ENCODE peak calls at places on chromosomes 2 and 18, in ten cellular contexts. T is psoas muscle, A is Calu3, M is GM10248, V is prostate gland, E is IMR-90, W is right lobe of liver, X is choroid plexus epithelial cell, Z is OCI-LY7, U is kidney. L is an unnamed sample.

GRCh38 chr2:101089419-101089818 is 61.8 kb downstream of the TBC1D8 start:
- DNase-seq in T (no peak), A (no peak), M (peak; percentile 81), V (no peak), E (no peak), W (no peak), X (no peak), Z (no peak), U (no peak), L (peak; percentile 29)

GRCh38 chr2:43851026-43851980 is 12.5 kb downstream of the ABCG8 start:
- DNase-seq in T (no peak), A (no peak), M (peak; percentile 6), V (no peak), E (no peak), W (no peak), X (no peak), Z (no peak), U (no peak), L (no peak)

GRCh38 chr2:151334082-151334815 is 23.1 kb upstream of the TNFAIP6 start:
- DNase-seq in T (no peak), A (peak; percentile 15), M (no peak), V (no peak), E (peak; percentile 94), W (no peak), X (peak; percentile 77), Z (no peak), U (no peak), L (no peak)

GRCh38 chr2:200406379-200406778 is 99.9 kb downstream of the SPATS2L start:
- DNase-seq in T (no peak), A (no peak), M (no peak), V (no peak), E (peak; percentile 24), W (no peak), X (peak; percentile 33), Z (no peak), U (no peak), L (no peak)

GRCh38 chr18:12657048-12657848 is 659 bp downstream of the SPIRE1 start:
- DNase-seq in T (peak; percentile 69), A (peak; percentile 21), M (peak; percentile 46), V (peak; percentile 28), E (peak; percentile 48), W (peak; percentile 59), X (peak; percentile 54), Z (no peak), U (peak; percentile 82), L (peak; percentile 31)

GRCh38 chr2:62238236-62238635 is 42.3 kb downstream of the B3GNT2 start:
- DNase-seq in T (no peak), A (no peak), M (no peak), V (no peak), E (no peak), W (no peak), X (no peak), Z (no peak), U (no peak), L (no peak)

GRCh38 chr2:120421126-120421829 is 75.3 kb downstream of the INHBB start:
- DNase-seq in T (no peak), A (no peak), M (no peak), V (no peak), E (no peak), W (no peak), X (no peak), Z (no peak), U (no peak), L (no peak)

GRCh38 chr2:178025551-178026185 is 46.9 kb downstream of the PDE11A start:
- DNase-seq in T (no peak), A (no peak), M (no peak), V (no peak), E (no peak), W (no peak), X (no peak), Z (no peak), U (no peak), L (no peak)

GRCh38 chr2:222693837-222694236 is 22.4 kb downstream of the MOGAT1 start:
- DNase-seq in T (no peak), A (no peak), M (no peak), V (no peak), E (no peak), W (no peak), X (peak; percentile 61), Z (peak; percentile 33), U (no peak), L (no peak)

GRCh38 chr2:235373171-235373570 is 120.7 kb upstream of the AGAP1 start:
- DNase-seq in T (no peak), A (no peak), M (no peak), V (no peak), E (no peak), W (no peak), X (no peak), Z (no peak), U (no peak), L (no peak)

GRCh38 chr2:69168950-69169695 is 156.1 kb downstream of the ANTXR1 start:
- DNase-seq in T (no peak), A (no peak), M (no peak), V (no peak), E (no peak), W (no peak), X (no peak), Z (no peak), U (no peak), L (no peak)

GRCh38 chr2:159123786-159124185 is 155.3 kb downstream of the TANC1 start:
- DNase-seq in T (no peak), A (no peak), M (no peak), V (no peak), E (no peak), W (no peak), X (no peak), Z (no peak), U (no peak), L (no peak)

GRCh38 chr2:240400319-240401161 is 34.9 kb upstream of the GPC1 start:
- DNase-seq in T (no peak), A (no peak), M (no peak), V (no peak), E (no peak), W (no peak), X (no peak), Z (no peak), U (peak; percentile 64), L (no peak)

GRCh38 chr18:60064271-60064670 is 164.5 kb downstream of the PMAIP1 start:
- DNase-seq in T (no peak), A (no peak), M (no peak), V (no peak), E (peak; percentile 31), W (no peak), X (no peak), Z (no peak), U (no peak), L (no peak)

GRCh38 chr18:60070631-60071030 is 170.8 kb downstream of the PMAIP1 start:
- DNase-seq in T (no peak), A (no peak), M (no peak), V (no peak), E (no peak), W (no peak), X (peak; percentile 60), Z (no peak), U (no peak), L (no peak)

GRCh38 chr18:60069145-60069544 is 169.3 kb downstream of the PMAIP1 start:
- DNase-seq in T (no peak), A (no peak), M (no peak), V (no peak), E (no peak), W (no peak), X (no peak), Z (no peak), U (no peak), L (no peak)

GRCh38 chr18:60067426-60068210 is 167.8 kb downstream of the PMAIP1 start:
- DNase-seq in T (no peak), A (no peak), M (no peak), V (no peak), E (no peak), W (no peak), X (no peak), Z (no peak), U (no peak), L (no peak)

DNA sequence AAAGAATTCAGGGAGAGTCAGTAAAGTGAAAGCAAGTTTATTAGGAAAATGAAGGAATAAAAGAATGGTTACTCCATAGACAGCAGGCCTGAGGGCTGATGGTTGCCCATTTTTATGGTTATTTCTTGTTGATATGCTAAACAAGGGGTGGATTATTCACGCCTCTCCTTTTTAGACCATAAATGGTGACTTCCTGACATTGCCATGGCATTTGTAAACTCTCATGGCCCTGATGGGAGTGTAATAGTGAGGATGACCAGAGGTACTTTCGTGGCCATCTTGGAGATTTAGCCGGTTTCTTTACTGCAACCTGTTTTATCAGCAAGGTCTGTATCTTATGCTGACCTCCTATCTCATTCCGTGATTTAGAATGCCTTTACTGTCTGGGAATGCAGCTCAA is 166.8 kb downstream of the PMAIP1 start:
- DNase-seq in T (no peak), A (no peak), M (no peak), V (no peak), E (no peak), W (no peak), X (no peak), Z (no peak), U (no peak), L (no peak)
- TF ChIP-seq CTCF in T (no peak), A (no peak), M (no peak), V (no peak), E (no peak), W (no peak), X (no peak), Z (no peak), U (no peak), L (no peak)

DNA sequence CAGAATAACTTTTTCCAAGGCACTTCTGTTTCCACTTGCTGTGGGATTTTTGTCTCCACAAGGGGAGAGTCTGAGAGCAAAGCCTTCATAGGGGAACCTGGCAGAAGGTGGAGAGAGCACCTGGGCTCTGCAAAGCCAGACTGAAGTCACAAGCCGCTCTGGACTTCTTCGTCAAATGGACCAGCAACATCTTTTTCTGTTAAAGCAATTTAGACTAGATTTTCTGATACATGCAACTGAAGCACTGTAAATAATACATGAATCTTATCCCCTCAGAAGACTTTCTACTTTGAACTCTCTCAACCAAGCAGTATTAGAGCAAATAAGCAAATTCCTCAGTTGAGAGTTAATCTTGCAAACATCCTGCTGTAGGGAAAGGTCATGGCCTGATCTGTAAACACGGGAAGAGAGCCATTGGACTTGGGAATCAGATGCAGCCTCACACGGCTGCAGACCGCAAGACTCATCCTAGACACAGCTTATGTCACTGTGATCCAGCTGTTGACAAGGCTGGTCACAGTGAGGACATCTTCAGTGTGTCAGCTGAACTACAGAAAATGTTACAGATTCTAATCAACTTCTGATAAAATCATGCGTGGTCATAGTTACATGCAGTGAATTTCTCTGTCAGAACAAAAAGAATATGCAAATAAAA is 3.2 kb downstream of the SH3YL1 start:
- DNase-seq in T (no peak), A (no peak), M (no peak), V (no peak), E (peak; percentile 86), W (peak; percentile 72), X (peak; percentile 28), Z (no peak), U (no peak), L (no peak)
- TF ChIP-seq CTCF in T (no peak), A (no peak), M (no peak), V (no peak), E (no peak), W (peak; percentile 5), X (no peak), Z (no peak), U (no peak), L (no peak)

GRCh38 chr2:175187378-175187777 is 5.9 kb upstream of the ATP5MC3 start:
- DNase-seq in T (no peak), A (peak; percentile 2), M (no peak), V (no peak), E (peak; percentile 11), W (no peak), X (peak; percentile 56), Z (peak; percentile 35), U (no peak), L (peak; percentile 30)
- TF ChIP-seq CTCF in T (no peak), A (peak; percentile 30), M (peak; percentile 44), V (no peak), E (peak; percentile 21), W (peak; percentile 26), X (peak; percentile 56), Z (peak; percentile 68), U (no peak), L (no peak)

GRCh38 chr2:108367014-108367413 is 10.7 kb upstream of the SULT1C4 start:
- DNase-seq in T (no peak), A (no peak), M (no peak), V (no peak), E (no peak), W (no peak), X (no peak), Z (no peak), U (no peak), L (no peak)
- TF ChIP-seq CTCF in T (no peak), A (no peak), M (no peak), V (no peak), E (no peak), W (no peak), X (no peak), Z (no peak), U (no peak), L (no peak)

L was measured in activated CD8-positive, alpha-beta T cell treated with anti-CD3 and anti-CD28 coated beads for 36 hours.